ENCODE peak calls at places on chromosomes 11 and 22, in nine cellular contexts. T is IMR-90, V is tibial nerve, N is transverse colon, P is Peyer's patch, R is esophagus squamous epithelium, O is spleen, U is sigmoid colon, Z is esophagus muscularis mucosa. F is an unnamed sample.
A peak's percentile ranks its signal among the peaks of the same experiment; 100 is the strongest.

GRCh38 chr11:43930868-43931716 is 11.3 kb upstream of the C11orf96 start:
- DNase-seq in T (peak; percentile 42), V (no peak), N (no peak), P (no peak), R (no peak), O (no peak), U (no peak), Z (no peak), F (no peak)

GRCh38 chr22:30872282-30873041 is 96.1 kb downstream of the MORC2 start:
- DNase-seq in T (no peak), V (no peak), N (peak; percentile 1), P (no peak), R (no peak), O (peak; percentile 51), U (peak; percentile 42), Z (no peak), F (peak; percentile 4)

GRCh38 chr11:36744375-36745168 is 146.5 kb upstream of the RAG2 start:
- DNase-seq in T (peak; percentile 66), V (peak; percentile 76), N (peak; percentile 73), P (peak; percentile 44), R (no peak), O (peak; percentile 84), U (peak; percentile 73), Z (no peak), F (peak; percentile 51)

GRCh38 chr11:117223741-117224685 is 7.9 kb downstream of the PCSK7 start:
- DNase-seq in T (no peak), V (no peak), N (peak; percentile 28), P (no peak), R (no peak), O (no peak), U (peak; percentile 60), Z (no peak), F (no peak)

GRCh38 chr11:63565728-63566127 is 2.5 kb upstream of the PLAAT2 start:
- DNase-seq in T (no peak), V (no peak), N (no peak), P (no peak), R (no peak), O (no peak), U (no peak), Z (peak; percentile 19), F (no peak)

GRCh38 chr11:63829823-63830489 is 9.0 kb upstream of the MARK2 start:
- DNase-seq in T (peak; percentile 44), V (no peak), N (no peak), P (no peak), R (no peak), O (no peak), U (no peak), Z (no peak), F (no peak)

GRCh38 chr11:75784085-75784478 is 15.5 kb downstream of the DGAT2 start:
- DNase-seq in T (no peak), V (no peak), N (no peak), P (no peak), R (no peak), O (no peak), U (no peak), Z (no peak), F (no peak)

GRCh38 chr22:38865201-38866023 is 6.6 kb downstream of the CBX6 start:
- DNase-seq in T (no peak), V (no peak), N (no peak), P (no peak), R (no peak), O (peak; percentile 80), U (peak; percentile 69), Z (no peak), F (no peak)

GRCh38 chr11:8732276-8732675 is 49.7 kb downstream of the RPL27A start:
- DNase-seq in T (no peak), V (no peak), N (no peak), P (peak; percentile 48), R (no peak), O (peak; percentile 78), U (no peak), Z (no peak), F (no peak)

GRCh38 chr22:23215294-23216204 is 35.2 kb downstream of the BCR start:
- DNase-seq in T (peak; percentile 64), V (no peak), N (no peak), P (no peak), R (no peak), O (peak; percentile 39), U (no peak), Z (no peak), F (no peak)

GRCh38 chr11:116500833-116501622 is 271.8 kb downstream of the BUD13 start:
- DNase-seq in T (no peak), V (no peak), N (no peak), P (no peak), R (no peak), O (no peak), U (no peak), Z (no peak), F (no peak)

GRCh38 chr22:46122511-46122971 is 27.8 kb upstream of the PPARA start:
- DNase-seq in T (peak; percentile 46), V (peak; percentile 79), N (peak; percentile 78), P (peak; percentile 74), R (no peak), O (peak; percentile 93), U (peak; percentile 88), Z (no peak), F (peak; percentile 84)

GRCh38 chr11:119166368-119167076 is 2.0 kb upstream of the NLRX1 start:
- DNase-seq in T (peak; percentile 51), V (no peak), N (no peak), P (no peak), R (no peak), O (no peak), U (no peak), Z (no peak), F (no peak)

GRCh38 chr11:119169272-119169719 is 771 bp downstream of the NLRX1 start:
- DNase-seq in T (no peak), V (no peak), N (no peak), P (no peak), R (no peak), O (peak; percentile 85), U (peak; percentile 72), Z (no peak), F (no peak)

GRCh38 chr11:119167933-119168332 is 592 bp upstream of the NLRX1 start:
- DNase-seq in T (no peak), V (no peak), N (peak; percentile 50), P (no peak), R (no peak), O (no peak), U (no peak), Z (no peak), F (no peak)

GRCh38 chr11:119172513-119172912 is 4.0 kb downstream of the NLRX1 start:
- DNase-seq in T (no peak), V (no peak), N (no peak), P (no peak), R (no peak), O (no peak), U (no peak), Z (no peak), F (no peak)

DNA sequence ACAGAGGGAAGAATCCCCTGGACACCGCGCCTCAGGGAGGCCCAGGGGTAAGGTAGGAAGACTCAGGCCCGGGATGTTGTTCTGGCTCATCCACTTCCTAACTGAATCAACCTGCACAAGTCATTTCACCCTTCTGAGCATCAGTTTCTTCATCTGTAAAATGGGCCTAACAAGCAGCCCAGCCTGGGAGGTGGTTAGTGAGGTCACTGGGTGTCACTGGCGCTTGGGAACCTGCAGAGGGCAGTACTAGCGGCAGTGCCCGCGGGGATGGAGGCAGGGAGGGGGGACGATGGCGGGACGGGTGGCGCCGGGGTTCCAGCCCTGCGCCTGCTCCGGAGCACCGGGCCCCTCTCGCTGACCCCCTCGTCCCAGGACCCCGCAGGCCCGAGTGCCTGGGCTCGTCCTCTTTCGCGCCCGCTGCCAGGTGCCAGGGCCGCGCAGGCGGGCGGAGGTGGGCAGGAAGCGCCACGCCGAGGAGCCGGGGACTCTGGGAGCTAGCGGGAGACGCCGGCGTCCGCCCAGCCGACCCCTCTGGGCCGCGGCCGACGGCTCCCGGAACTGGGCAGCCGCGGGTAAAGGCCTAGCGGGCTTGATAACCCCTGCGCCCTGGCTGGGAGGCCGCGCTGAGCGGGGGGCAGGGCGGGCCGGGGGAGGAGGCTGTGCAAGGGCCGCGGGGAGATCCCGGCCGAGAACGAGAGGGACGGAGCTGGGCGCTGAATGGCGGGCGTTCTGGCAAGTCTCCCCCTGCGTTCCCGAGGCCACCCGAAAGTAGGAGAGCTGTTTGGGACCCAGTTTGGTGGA is at the start of gene NLRX1:
- DNase-seq in T (peak; percentile 72), V (peak; percentile 71), N (peak; percentile 90), P (peak; percentile 79), R (peak; percentile 41), O (peak; percentile 97), U (peak; percentile 93), Z (peak; percentile 95), F (peak; percentile 77)
- TF ChIP-seq POLR2A in T (peak; percentile 81), V (no peak), N (peak; percentile 86), P (peak; percentile 81), R (peak; percentile 87), O (peak; percentile 66), U (peak; percentile 69), Z (peak; percentile 59), F (peak; percentile 55)

GRCh38 chr22:37569009-37569920 is 9.0 kb downstream of the CDC42EP1 start:
- DNase-seq in T (no peak), V (no peak), N (peak; percentile 86), P (no peak), R (no peak), O (no peak), U (no peak), Z (no peak), F (no peak)

GRCh38 chr22:37571258-37571991 is 8.5 kb downstream of the LGALS2 start:
- DNase-seq in T (peak; percentile 26), V (no peak), N (no peak), P (no peak), R (no peak), O (no peak), U (no peak), Z (no peak), F (no peak)

GRCh38 chr22:37569921-37570660 is 9.8 kb downstream of the LGALS2 start:
- DNase-seq in T (no peak), V (no peak), N (peak; percentile 68), P (no peak), R (no peak), O (no peak), U (no peak), Z (no peak), F (no peak)

GRCh38 chr22:37571992-37572373 is 7.9 kb downstream of the LGALS2 start:
- DNase-seq in T (no peak), V (no peak), N (no peak), P (no peak), R (no peak), O (no peak), U (no peak), Z (no peak), F (no peak)

GRCh38 chr22:37570661-37570976 is 9.3 kb downstream of the LGALS2 start:
- DNase-seq in T (no peak), V (no peak), N (no peak), P (no peak), R (no peak), O (no peak), U (no peak), Z (no peak), F (no peak)
- H3K27ac ChIP-seq in T (no peak overlapping the region), V (no peak overlapping the region), N (peak overlapping the region; percentile 84), P (peak overlapping the region; percentile 93), R (no peak overlapping the region), O (no peak overlapping the region), U (peak overlapping the region; percentile 10), Z (no peak overlapping the region), F (no peak overlapping the region)

GRCh38 chr11:126716456-126717083 is 284.0 kb downstream of the KIRREL3 start:
- DNase-seq in T (peak; percentile 43), V (peak; percentile 78), N (peak; percentile 55), P (no peak), R (no peak), O (no peak), U (no peak), Z (no peak), F (no peak)
- TF ChIP-seq CTCF in T (peak; percentile 67), V (peak; percentile 57), N (peak; percentile 34), P (no peak), R (no peak), O (no peak), U (peak; percentile 19), Z (peak; percentile 47), F (no peak)

GRCh38 chr11:85310479-85310878 is 316.7 kb downstream of the DLG2 start:
- DNase-seq in T (no peak), V (no peak), N (no peak), P (no peak), R (no peak), O (no peak), U (no peak), Z (no peak), F (no peak)
- TF ChIP-seq POLR2A in T (no peak), V (no peak), N (no peak), P (no peak), R (no peak), O (no peak), U (no peak), Z (no peak), F (no peak)